ENCODE peak calls at places on chromosomes 7 and 10, in seven cellular contexts. X is lower leg skin, W is GM12864, E is nephron progenitor cell, Q is spleen, K is AG10803, T is uterus. H is an unnamed sample.

GRCh38 chr10:102778781-102779180 is 35.0 kb downstream of the WBP1L start:
- DNase-seq in X (no peak), W (no peak), E (no peak), Q (no peak), K (no peak), T (no peak), H (no peak)

GRCh38 chr10:88735661-88736060 is 24.2 kb upstream of the LIPN start:
- DNase-seq in X (no peak), W (no peak), E (no peak), Q (no peak), K (peak), T (no peak), H (no peak)

GRCh38 chr7:45021604-45022296 is 21.7 kb downstream of the CCM2 start:
- DNase-seq in X (no peak), W (no peak), E (no peak), Q (no peak), K (peak), T (no peak), H (no peak)

GRCh38 chr7:31335161-31335888 is 5.2 kb downstream of the NEUROD6 start:
- DNase-seq in X (no peak), W (no peak), E (no peak), Q (no peak), K (no peak), T (no peak), H (no peak)

GRCh38 chr10:101939718-101940117 is 96.1 kb upstream of the KCNIP2 start:
- DNase-seq in X (no peak), W (no peak), E (no peak), Q (no peak), K (no peak), T (no peak), H (no peak)

GRCh38 chr7:159120540-159120919 is 24.1 kb downstream of the VIPR2 start:
- DNase-seq in X (no peak), W (no peak), E (no peak), Q (no peak), K (no peak), T (peak), H (no peak)

GRCh38 chr10:72759584-72759983 is 67.6 kb downstream of the MCU start:
- DNase-seq in X (no peak), W (no peak), E (no peak), Q (no peak), K (no peak), T (no peak), H (no peak)

GRCh38 chr7:26658080-26658697 is 206.2 kb downstream of the SKAP2 start:
- DNase-seq in X (no peak), W (no peak), E (no peak), Q (no peak), K (no peak), T (no peak), H (no peak)

GRCh38 chr10:62885656-62886461 is 69.7 kb upstream of the EGR2 start:
- DNase-seq in X (no peak), W (no peak), E (no peak), Q (no peak), K (peak), T (no peak), H (no peak)

GRCh38 chr10:27242951-27243551 is 2.5 kb upstream of the ACBD5 start:
- DNase-seq in X (peak), W (peak), E (peak), Q (peak), K (peak), T (peak), H (peak)

GRCh38 chr7:44967571-44968446 is 11.0 kb downstream of the MYO1G start:
- DNase-seq in X (no peak), W (no peak), E (peak), Q (peak), K (no peak), T (peak), H (no peak)

GRCh38 chr10:75399461-75400162 is 2.0 kb downstream of the ZNF503 start:
- DNase-seq in X (peak), W (no peak), E (peak), Q (peak), K (peak), T (peak), H (peak)

GRCh38 chr7:25851332-25852248 is 300.4 kb upstream of the NFE2L3 start:
- DNase-seq in X (peak), W (peak), E (peak), Q (peak), K (peak), T (peak), H (peak)

GRCh38 chr7:31882187-31882586 is 188.0 kb downstream of the PDE1C start:
- DNase-seq in X (no peak), W (no peak), E (no peak), Q (no peak), K (peak), T (no peak), H (peak)

GRCh38 chr10:122052702-122053101 is 63.7 kb downstream of the TACC2 start:
- DNase-seq in X (no peak), W (no peak), E (no peak), Q (peak), K (no peak), T (no peak), H (no peak)

GRCh38 chr10:92087750-92088395 is 164.3 kb downstream of the BTAF1 start:
- DNase-seq in X (peak), W (peak), E (peak), Q (no peak), K (peak), T (peak), H (peak)

GRCh38 chr10:93746844-93747284 is 10.9 kb upstream of the LGI1 start:
- DNase-seq in X (no peak), W (no peak), E (no peak), Q (no peak), K (peak), T (no peak), H (peak)

GRCh38 chr7:46559194-46559576 is 638.1 kb upstream of the IGFBP3 start:
- DNase-seq in X (no peak), W (no peak), E (no peak), Q (no peak), K (peak), T (no peak), H (no peak)

GRCh38 chr10:17768957-17769356 is 17.0 kb downstream of the TMEM236 start:
- DNase-seq in X (no peak), W (no peak), E (no peak), Q (no peak), K (peak), T (no peak), H (no peak)

GRCh38 chr7:143389316-143390097 is 8.4 kb downstream of the ZYX start:
- DNase-seq in X (no peak), W (no peak), E (no peak), Q (no peak), K (no peak), T (no peak), H (no peak)

GRCh38 chr10:46542567-46543323 is 13.7 kb downstream of the GPRIN2 start:
- DNase-seq in X (no peak), W (no peak), E (peak), Q (peak), K (no peak), T (peak), H (peak)

GRCh38 chr7:126302639-126303038 is 950.1 kb downstream of the GRM8 start:
- DNase-seq in X (no peak), W (no peak), E (no peak), Q (no peak), K (no peak), T (no peak), H (no peak)

GRCh38 chr7:70113543-70113942 is 515.3 kb downstream of the AUTS2 start:
- DNase-seq in X (no peak), W (no peak), E (no peak), Q (no peak), K (peak), T (no peak), H (no peak)

GRCh38 chr7:70116867-70117266 is 518.6 kb downstream of the AUTS2 start:
- DNase-seq in X (no peak), W (no peak), E (no peak), Q (no peak), K (no peak), T (no peak), H (no peak)

GRCh38 chr7:70113078-70113477 is 514.8 kb downstream of the AUTS2 start:
- DNase-seq in X (no peak), W (no peak), E (no peak), Q (no peak), K (no peak), T (no peak), H (no peak)

GRCh38 chr7:70116244-70116643 is 518.0 kb downstream of the AUTS2 start:
- DNase-seq in X (no peak), W (no peak), E (no peak), Q (no peak), K (no peak), T (no peak), H (no peak)

DNA sequence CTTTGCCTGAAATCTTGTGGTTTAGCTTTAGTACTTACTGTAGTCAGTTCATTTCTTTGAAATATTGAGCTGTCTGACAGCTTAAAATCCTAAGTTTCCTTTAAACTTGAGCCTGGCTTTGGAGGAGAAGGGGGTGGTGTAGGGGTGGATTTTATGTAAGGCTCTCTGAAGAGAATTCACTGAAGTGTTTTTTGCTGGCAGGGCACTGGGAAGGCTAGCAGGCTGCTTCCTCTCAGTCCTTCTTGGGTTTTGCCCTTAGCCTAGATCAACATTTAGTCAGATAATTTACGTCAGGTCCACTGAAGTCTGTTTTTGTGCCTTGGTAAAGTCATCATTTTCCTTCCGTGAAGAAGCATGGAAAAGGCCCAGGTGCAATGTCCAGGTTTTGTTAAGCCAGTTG is 516.6 kb downstream of the AUTS2 start:
- DNase-seq in X (no peak), W (no peak), E (no peak), Q (no peak), K (peak), T (no peak), H (no peak)
- TF ChIP-seq CTCF in X (no peak), W (no peak), E (no peak), Q (no peak), K (no peak), T (no peak), H (no peak)

GRCh38 chr10:123154943-123155505 is 822 bp downstream of the BUB3 start:
- DNase-seq in X (no peak), W (no peak), E (no peak), Q (no peak), K (peak), T (no peak), H (peak)

GRCh38 chr10:123156091-123156490 is 1.9 kb downstream of the BUB3 start:
- DNase-seq in X (no peak), W (no peak), E (no peak), Q (no peak), K (peak), T (no peak), H (no peak)

GRCh38 chr10:123153486-123154091 is 613 bp upstream of the BUB3 start:
- DNase-seq in X (no peak), W (no peak), E (no peak), Q (peak), K (no peak), T (no peak), H (no peak)

GRCh38 chr10:123157210-123157609 is 3.0 kb downstream of the BUB3 start:
- DNase-seq in X (no peak), W (no peak), E (no peak), Q (no peak), K (peak), T (no peak), H (no peak)

GRCh38 chr10:123154092-123154942 is at the start of gene BUB3:
- DNase-seq in X (peak), W (peak), E (peak), Q (peak), K (peak), T (peak), H (peak)
- TF ChIP-seq CTCF in X (no peak), W (no peak), E (no peak), Q (no peak), K (peak), T (no peak), H (no peak)

GRCh38 chr7:3119963-3120362 is 76.3 kb upstream of the CARD11 start:
- DNase-seq in X (no peak), W (no peak), E (no peak), Q (no peak), K (no peak), T (no peak), H (no peak)
- TF ChIP-seq CTCF in X (no peak), W (no peak), E (no peak), Q (no peak), K (no peak), T (no peak), H (no peak)

GRCh38 chr10:15439381-15439837 is 68.3 kb upstream of the FAM171A1 start:
- DNase-seq in X (peak), W (no peak), E (no peak), Q (no peak), K (peak), T (peak), H (no peak)
- TF ChIP-seq CTCF in X (no peak), W (no peak), E (peak), Q (no peak), K (peak), T (no peak), H (no peak)

H was measured in Calu3.